ENCODE peak calls at places on chromosomes 13 and 19, in ten cellular contexts. H is Panc1, P is neuronal stem cell, I is GM23248, U is HAP-1, Q is left ventricle myocardium inferior, Y is fibroblast of lung, Z is breast epithelium, L is brain microvascular endothelial cell, R is tibial nerve. E is an unnamed sample.

GRCh38 chr19:16920816-16921529 is 32.2 kb downstream of the F2RL3 start:
- DNase-seq in Q (no peak), I (peak; percentile 91), U (no peak), Z (no peak), H (no peak), Y (peak; percentile 90), L (peak; percentile 92), P (no peak), R (no peak), E (peak; percentile 42)

GRCh38 chr13:24148414-24149305 is 11.9 kb upstream of the SPATA13 start:
- DNase-seq in Z (peak; percentile 64), Q (no peak), I (peak; percentile 98), R (no peak), H (peak; percentile 91), L (peak; percentile 94), Y (peak; percentile 99), P (no peak), U (no peak), E (peak; percentile 96)

GRCh38 chr19:16327501-16327900 is 2.9 kb downstream of the KLF2 start:
- DNase-seq in Z (no peak), U (no peak), P (no peak), Q (no peak), H (no peak), Y (no peak), L (no peak), R (no peak), I (peak; percentile 36), E (no peak)

GRCh38 chr19:6743071-6743470 is 3.6 kb downstream of the TRIP10 start:
- DNase-seq in Z (no peak), Q (no peak), I (no peak), P (no peak), H (no peak), U (no peak), R (no peak), L (no peak), Y (no peak), E (no peak)

GRCh38 chr13:64338671-64339070 is 2891.5 kb downstream of the PCDH9 start:
- DNase-seq in U (no peak), L (no peak), I (no peak), R (no peak), Z (no peak), H (no peak), Q (no peak), Y (no peak), P (no peak), E (no peak)

GRCh38 chr13:93559718-93560117 is 333.1 kb downstream of the GPC6 start:
- DNase-seq in Z (no peak), L (peak; percentile 81), P (no peak), Y (peak; percentile 91), U (no peak), R (no peak), Q (no peak), H (peak; percentile 0), I (peak; percentile 72), E (no peak)

GRCh38 chr13:48562296-48563066 is 29.6 kb upstream of the RCBTB2 start:
- DNase-seq in I (no peak), H (no peak), U (no peak), Q (no peak), Y (peak; percentile 33), Z (no peak), P (no peak), L (no peak), R (no peak), E (no peak)

GRCh38 chr19:20325151-20325550 is 158.1 kb downstream of the ZNF486 start:
- DNase-seq in R (no peak), L (no peak), Z (no peak), I (no peak), Q (no peak), U (no peak), Y (no peak), P (no peak), H (no peak), E (no peak)

GRCh38 chr13:113187263-113187669 is 21.2 kb downstream of the PCID2 start:
- DNase-seq in Z (no peak), I (peak; percentile 100), Q (peak; percentile 87), H (peak; percentile 91), L (peak; percentile 100), R (peak; percentile 72), P (no peak), Y (peak; percentile 100), U (peak; percentile 60), E (peak; percentile 98)

GRCh38 chr19:56508282-56508778 is 675 bp downstream of the ZNF471 start:
- DNase-seq in P (no peak), L (no peak), R (no peak), I (no peak), U (no peak), H (no peak), Y (no peak), Q (no peak), Z (no peak), E (no peak)

GRCh38 chr13:20923272-20923671 is 20.7 kb upstream of the XPO4 start:
- DNase-seq in P (no peak), Y (no peak), L (no peak), Q (peak; percentile 20), I (no peak), Z (no peak), H (no peak), U (no peak), R (no peak), E (no peak)

GRCh38 chr13:46817081-46817480 is 20.1 kb upstream of the ESD start:
- DNase-seq in H (no peak), P (no peak), I (peak; percentile 16), Z (no peak), Y (no peak), R (no peak), Q (no peak), U (no peak), L (no peak), E (no peak)

GRCh38 chr19:55212447-55212846 is 3.1 kb upstream of the PTPRH start:
- DNase-seq in I (no peak), Y (no peak), H (no peak), U (peak; percentile 90), P (no peak), R (no peak), L (no peak), Z (no peak), Q (no peak), E (peak; percentile 72)

GRCh38 chr13:112069727-112070300 is 2.9 kb downstream of the SOX1 start:
- DNase-seq in Y (no peak), Z (no peak), Q (no peak), P (no peak), I (no peak), H (no peak), R (no peak), L (no peak), U (no peak), E (no peak)
- H3K27me3 ChIP-seq in Y (peaks cover 37% of the 10 kb centered on the region), Z (peaks cover 91% of the 10 kb centered on the region), Q (peaks cover 95% of the 10 kb centered on the region), P (no peaks in the 10 kb centered on the region), I (peaks cover 70% of the 10 kb centered on the region), H (no peaks in the 10 kb centered on the region), R (peaks cover 85% of the 10 kb centered on the region), L (peaks cover 73% of the 10 kb centered on the region), U (peaks cover 11% of the 10 kb centered on the region), E (no peaks in the 10 kb centered on the region)

GRCh38 chr19:47423203-47423882 is 4.0 kb upstream of the MEIS3 start:
- DNase-seq in Y (no peak), I (no peak), H (no peak), R (no peak), Q (no peak), U (no peak), L (no peak), Z (no peak), P (no peak), E (no peak)

GRCh38 chr19:47421244-47421786 is 2.0 kb upstream of the MEIS3 start:
- DNase-seq in I (no peak), Z (no peak), U (no peak), Q (no peak), L (no peak), P (no peak), Y (no peak), R (no peak), H (no peak), E (no peak)

GRCh38 chr19:47419789-47420188 is 462 bp upstream of the MEIS3 start:
- DNase-seq in L (no peak), R (no peak), Z (no peak), I (no peak), H (no peak), U (no peak), P (no peak), Y (no peak), Q (no peak), E (no peak)

GRCh38 chr19:47422417-47423163 is 3.3 kb upstream of the MEIS3 start:
- DNase-seq in L (no peak), P (no peak), Q (no peak), H (no peak), R (no peak), Y (no peak), U (no peak), I (no peak), Z (no peak), E (no peak)

DNA sequence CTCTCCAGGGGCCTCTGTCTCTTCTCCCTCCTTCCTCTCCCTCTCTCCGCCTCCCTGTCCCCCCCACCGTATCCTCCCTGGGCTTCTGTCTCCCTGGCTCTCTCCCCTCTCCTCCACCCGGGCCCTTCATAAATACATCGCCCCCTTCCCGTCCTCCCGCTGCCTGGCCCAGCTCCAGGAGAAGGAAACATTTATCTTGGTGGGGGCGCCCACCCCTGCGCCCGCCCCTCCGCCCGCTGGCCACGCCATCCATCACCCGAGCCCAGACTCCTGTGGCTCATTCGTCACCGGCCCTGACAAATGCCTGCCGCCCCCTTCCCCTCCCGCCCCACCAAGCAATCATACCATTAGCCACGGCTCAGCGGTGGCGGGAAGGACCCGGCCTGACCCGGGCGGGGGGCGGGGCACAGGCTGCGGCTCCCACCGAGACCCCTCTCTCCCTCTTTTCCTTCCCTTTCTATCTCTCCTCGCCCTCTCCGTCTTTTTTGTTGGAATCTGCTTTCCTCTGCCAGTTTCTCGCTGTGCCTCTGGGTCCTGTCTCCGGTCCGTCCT is 2.6 kb upstream of the MEIS3 start:
- DNase-seq in H (no peak), P (no peak), L (no peak), Q (no peak), U (peak; percentile 46), Y (peak; percentile 49), R (no peak), Z (no peak), I (peak; percentile 52), E (no peak)
- H3K27me3 ChIP-seq in H (peaks cover 8% of the 10 kb centered on the region), P (no peaks in the 10 kb centered on the region), L (peaks cover 70% of the 10 kb centered on the region), Q (peaks cover 98% of the 10 kb centered on the region), U (peaks cover 48% of the 10 kb centered on the region), Y (peaks cover 50% of the 10 kb centered on the region), R (peaks cover 93% of the 10 kb centered on the region), Z (peaks cover 50% of the 10 kb centered on the region), I (peaks cover 40% of the 10 kb centered on the region), E (peaks cover 20% of the 10 kb centered on the region)

DNA sequence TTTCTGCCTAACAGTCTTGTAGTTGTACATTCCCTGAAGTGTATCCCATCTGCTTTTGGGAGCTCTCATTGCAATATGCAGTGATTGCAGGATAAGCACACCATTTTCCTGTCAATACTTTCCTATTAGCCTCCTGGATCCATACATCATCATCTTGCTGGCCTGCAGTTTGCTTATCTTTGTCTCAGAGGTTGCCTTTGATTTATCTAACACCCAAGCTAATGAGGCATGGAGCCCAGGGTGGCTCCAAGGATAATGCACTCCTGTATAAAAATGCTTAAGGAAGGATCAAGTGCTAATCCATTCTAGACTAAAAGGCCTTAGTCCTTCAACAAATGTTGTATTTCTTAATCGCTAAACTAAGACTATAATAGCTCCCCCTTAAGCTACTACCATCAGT is 161.6 kb upstream of the OBI1 start:
- DNase-seq in I (no peak), Y (no peak), P (no peak), R (no peak), H (no peak), U (no peak), Q (no peak), L (no peak), Z (no peak), E (no peak)
- H3K27me3 ChIP-seq in I (no peaks in the 10 kb centered on the region), Y (no peaks in the 10 kb centered on the region), P (no peaks in the 10 kb centered on the region), R (no peaks in the 10 kb centered on the region), H (no peaks in the 10 kb centered on the region), U (peaks cover 6% of the 10 kb centered on the region), Q (peaks cover 10% of the 10 kb centered on the region), L (no peaks in the 10 kb centered on the region), Z (no peaks in the 10 kb centered on the region), E (peaks cover 6% of the 10 kb centered on the region)

GRCh38 chr19:1527650-1528309 is 3.9 kb downstream of the PLK5 start:
- DNase-seq in Z (no peak), I (no peak), Q (no peak), P (no peak), U (no peak), Y (no peak), R (no peak), H (no peak), L (no peak), E (no peak)
- H3K27me3 ChIP-seq in Z (peaks cover 52% of the 10 kb centered on the region), I (peaks cover 16% of the 10 kb centered on the region), Q (peaks cover 95% of the 10 kb centered on the region), P (peaks cover 8% of the 10 kb centered on the region), U (peaks cover 14% of the 10 kb centered on the region), Y (peaks cover 18% of the 10 kb centered on the region), R (peaks cover 67% of the 10 kb centered on the region), H (no peaks in the 10 kb centered on the region), L (peaks cover 27% of the 10 kb centered on the region), E (no peaks in the 10 kb centered on the region)